ENCODE peak calls at places on chromosomes 12 and 14, in five cellular contexts. G is glutamatergic neuron, B is NCI-H748 treated with DMSO at 0.1 percent for 48 hours, R is CD14-positive monocyte, U is head of caudate nucleus. T is an unnamed sample.

GRCh38 chr12:91138337-91138905 is 27.1 kb upstream of the LUM start:
- DNase-seq in U (no peak), G (no peak), B (no peak), R (no peak), T (no peak)

GRCh38 chr14:94770251-94770749 is 387 bp upstream of the GSC start:
- DNase-seq in G (no peak), U (no peak), B (no peak), R (no peak), T (peak)

GRCh38 chr12:124704619-124705018 is 137.2 kb upstream of the NCOR2 start:
- DNase-seq in U (no peak), R (no peak), G (no peak), B (no peak), T (no peak)

GRCh38 chr12:101539148-101539547 is 55.6 kb upstream of the MYBPC1 start:
- DNase-seq in U (no peak), B (no peak), G (no peak), R (no peak), T (no peak)

GRCh38 chr12:132066345-132066685 is 77.8 kb downstream of the DDX51 start:
- DNase-seq in G (no peak), R (no peak), U (no peak), B (no peak), T (no peak)

GRCh38 chr14:88834883-88835431 is 10.5 kb downstream of the TTC8 start:
- DNase-seq in G (no peak), R (no peak), B (no peak), U (no peak), T (no peak)

GRCh38 chr14:75361751-75362433 is 65.9 kb upstream of the JDP2 start:
- DNase-seq in B (no peak), R (no peak), G (no peak), U (no peak), T (no peak)

GRCh38 chr12:121804417-121805111 is 755 bp downstream of the SETD1B start:
- DNase-seq in R (no peak), U (no peak), B (no peak), G (no peak), T (no peak)

GRCh38 chr14:64495252-64495651 is 8.4 kb downstream of the ZBTB25 start:
- DNase-seq in G (no peak), U (no peak), B (no peak), R (no peak), T (no peak)

GRCh38 chr12:22289250-22289649 is 45.3 kb downstream of the ST8SIA1 start:
- DNase-seq in B (no peak), U (no peak), G (no peak), R (no peak), T (no peak)

GRCh38 chr12:56581418-56582145 is 48.5 kb downstream of the BAZ2A start:
- DNase-seq in G (no peak), U (no peak), B (no peak), R (no peak), T (no peak)

GRCh38 chr12:12016284-12017100 is 54.2 kb upstream of the BCL2L14 start:
- DNase-seq in G (no peak), B (no peak), R (no peak), U (no peak), T (no peak)

GRCh38 chr12:49220972-49221371 is 32.1 kb upstream of the TUBA1A start:
- DNase-seq in B (no peak), G (no peak), R (no peak), U (no peak), T (no peak)

GRCh38 chr12:131832393-131833231 is 4.4 kb downstream of the MMP17 start:
- DNase-seq in U (peak), B (peak), R (no peak), G (no peak), T (peak)

GRCh38 chr12:32450768-32451167 is 51.4 kb downstream of the FGD4 start:
- DNase-seq in B (no peak), G (no peak), R (no peak), U (no peak), T (no peak)

GRCh38 chr12:113071427-113072112 is 15.0 kb downstream of the DTX1 start:
- DNase-seq in R (no peak), G (no peak), U (peak), B (peak), T (no peak)

GRCh38 chr12:124616394-124617343 is 49.3 kb upstream of the NCOR2 start:
- DNase-seq in G (no peak), U (no peak), B (no peak), R (peak), T (no peak)

GRCh38 chr12:5441497-5442236 is 9.8 kb downstream of the NTF3 start:
- DNase-seq in U (no peak), B (no peak), G (no peak), R (no peak), T (peak)

GRCh38 chr12:10673660-10674384 is at the start of gene STYK1:
- DNase-seq in G (peak), B (peak), R (no peak), U (peak), T (peak)

GRCh38 chr12:48165089-48166031 is 8.0 kb upstream of the ASB8 start:
- DNase-seq in G (no peak), R (no peak), B (peak), U (no peak), T (peak)

GRCh38 chr12:10849425-10849878 is at the start of gene PRR4:
- DNase-seq in B (no peak), G (no peak), R (no peak), U (no peak), T (peak)

GRCh38 chr14:68938515-68939423 is 40.3 kb downstream of the ACTN1 start:
- DNase-seq in U (no peak), B (no peak), R (no peak), G (no peak), T (no peak)

GRCh38 chr12:89208661-89209096 is 143.6 kb downstream of the DUSP6 start:
- DNase-seq in R (no peak), G (no peak), B (no peak), U (no peak), T (no peak)

GRCh38 chr14:59394268-59394667 is 70.9 kb downstream of the GPR135 start:
- DNase-seq in U (no peak), G (no peak), R (no peak), B (no peak), T (no peak)

T was measured in H4.